ENCODE peak calls at places on chromosomes 12 and 14, in six cellular contexts. One of them, this sample, is unnamed.

GRCh38 chr12:80648866-80649265 is 58.6 kb upstream of the MYF6 start:
- DNase-seq in Peyer's patch: no peak
- DNase-seq in WERI-Rb-1: no peak
- DNase-seq in BE2C: no peak
- DNase-seq in uterus: no peak
- DNase-seq in tibial nerve: no peak
- DNase-seq in this sample: no peak

GRCh38 chr12:64883264-64884163 is 59.1 kb downstream of the TBC1D30 start:
- DNase-seq in BE2C: no peak
- DNase-seq in tibial nerve: no peak
- DNase-seq in Peyer's patch: no peak
- DNase-seq in uterus: no peak
- DNase-seq in WERI-Rb-1: no peak
- DNase-seq in this sample: peak; percentile 59

GRCh38 chr14:38065101-38065762 is 142.5 kb upstream of the SSTR1 start:
- DNase-seq in BE2C: no peak
- DNase-seq in WERI-Rb-1: no peak
- DNase-seq in Peyer's patch: peak; percentile 52
- DNase-seq in uterus: no peak
- DNase-seq in tibial nerve: no peak
- DNase-seq in this sample: no peak

GRCh38 chr12:93142881-93143280 is 213.8 kb upstream of the EEA1 start:
- DNase-seq in Peyer's patch: no peak
- DNase-seq in tibial nerve: no peak
- DNase-seq in BE2C: no peak
- DNase-seq in uterus: no peak
- DNase-seq in WERI-Rb-1: no peak
- DNase-seq in this sample: no peak

GRCh38 chr14:61280526-61281185 is 482 bp downstream of the TMEM30B start:
- DNase-seq in BE2C: peak; percentile 15
- DNase-seq in tibial nerve: peak; percentile 47
- DNase-seq in uterus: peak; percentile 22
- DNase-seq in Peyer's patch: peak; percentile 83
- DNase-seq in WERI-Rb-1: no peak
- DNase-seq in this sample: peak; percentile 84

GRCh38 chr12:14954269-14954668 is 7.1 kb downstream of the ARHGDIB start:
- DNase-seq in Peyer's patch: no peak
- DNase-seq in BE2C: no peak
- DNase-seq in uterus: no peak
- DNase-seq in WERI-Rb-1: no peak
- DNase-seq in tibial nerve: no peak
- DNase-seq in this sample: no peak

GRCh38 chr12:117158911-117159310 is 31.4 kb downstream of the FBXO21 start:
- DNase-seq in uterus: no peak
- DNase-seq in Peyer's patch: no peak
- DNase-seq in WERI-Rb-1: no peak
- DNase-seq in BE2C: no peak
- DNase-seq in tibial nerve: no peak
- DNase-seq in this sample: no peak

GRCh38 chr14:67820428-67820881 is 876 bp downstream of the RAD51B start:
- DNase-seq in Peyer's patch: peak; percentile 69
- DNase-seq in WERI-Rb-1: no peak
- DNase-seq in BE2C: no peak
- DNase-seq in tibial nerve: no peak
- DNase-seq in uterus: no peak
- DNase-seq in this sample: no peak

GRCh38 chr12:130952545-130952954 is 1.2 kb upstream of the ADGRD1 start:
- DNase-seq in tibial nerve: no peak
- DNase-seq in BE2C: peak; percentile 67
- DNase-seq in WERI-Rb-1: no peak
- DNase-seq in uterus: peak; percentile 47
- DNase-seq in Peyer's patch: no peak
- DNase-seq in this sample: no peak

GRCh38 chr12:118377891-118378470 is 1.6 kb downstream of the SUDS3 start:
- DNase-seq in BE2C: peak; percentile 55
- DNase-seq in Peyer's patch: peak; percentile 81
- DNase-seq in WERI-Rb-1: peak; percentile 60
- DNase-seq in tibial nerve: peak; percentile 71
- DNase-seq in uterus: peak; percentile 65
- DNase-seq in this sample: peak; percentile 73

GRCh38 chr14:80304125-80304766 is 92.9 kb upstream of the DIO2 start:
- DNase-seq in Peyer's patch: no peak
- DNase-seq in BE2C: no peak
- DNase-seq in uterus: no peak
- DNase-seq in tibial nerve: peak; percentile 43
- DNase-seq in WERI-Rb-1: no peak
- DNase-seq in this sample: no peak

GRCh38 chr14:24123465-24124417 is 6.7 kb upstream of the FITM1 start:
- DNase-seq in uterus: no peak
- DNase-seq in BE2C: no peak
- DNase-seq in Peyer's patch: no peak
- DNase-seq in WERI-Rb-1: no peak
- DNase-seq in tibial nerve: no peak
- DNase-seq in this sample: no peak

GRCh38 chr12:49019435-49020317 is 1.1 kb upstream of the PRKAG1 start:
- DNase-seq in Peyer's patch: no peak
- DNase-seq in WERI-Rb-1: peak; percentile 61
- DNase-seq in BE2C: peak; percentile 64
- DNase-seq in uterus: no peak
- DNase-seq in tibial nerve: peak; percentile 40
- DNase-seq in this sample: peak; percentile 91

GRCh38 chr12:14931359-14931758 is 7.0 kb downstream of the ERP27 start:
- DNase-seq in Peyer's patch: no peak
- DNase-seq in uterus: no peak
- DNase-seq in tibial nerve: no peak
- DNase-seq in BE2C: no peak
- DNase-seq in WERI-Rb-1: no peak
- DNase-seq in this sample: no peak

GRCh38 chr12:93664573-93665138 is 12.5 kb upstream of the CRADD start:
- DNase-seq in BE2C: no peak
- DNase-seq in WERI-Rb-1: no peak
- DNase-seq in Peyer's patch: no peak
- DNase-seq in tibial nerve: no peak
- DNase-seq in uterus: no peak
- DNase-seq in this sample: no peak

GRCh38 chr14:58673722-58674121 is 36.0 kb downstream of the DACT1 start:
- DNase-seq in WERI-Rb-1: no peak
- DNase-seq in tibial nerve: no peak
- DNase-seq in uterus: no peak
- DNase-seq in Peyer's patch: no peak
- DNase-seq in BE2C: no peak
- DNase-seq in this sample: no peak

GRCh38 chr14:104148433-104149277 is 10.3 kb downstream of the KIF26A start:
- DNase-seq in BE2C: peak; percentile 37
- DNase-seq in uterus: no peak
- DNase-seq in WERI-Rb-1: no peak
- DNase-seq in tibial nerve: no peak
- DNase-seq in Peyer's patch: no peak
- DNase-seq in this sample: peak; percentile 84

GRCh38 chr14:42140001-42140400 is 533.3 kb downstream of the LRFN5 start:
- DNase-seq in uterus: no peak
- DNase-seq in WERI-Rb-1: no peak
- DNase-seq in Peyer's patch: no peak
- DNase-seq in tibial nerve: no peak
- DNase-seq in BE2C: no peak
- DNase-seq in this sample: no peak

GRCh38 chr12:15709524-15709923 is 79.7 kb downstream of the EPS8 start:
- DNase-seq in Peyer's patch: no peak
- DNase-seq in uterus: no peak
- DNase-seq in tibial nerve: no peak
- DNase-seq in WERI-Rb-1: no peak
- DNase-seq in BE2C: no peak
- DNase-seq in this sample: peak; percentile 5

GRCh38 chr14:91892918-91893527 is 25.7 kb upstream of the TC2N start:
- DNase-seq in tibial nerve: no peak
- DNase-seq in Peyer's patch: no peak
- DNase-seq in WERI-Rb-1: peak; percentile 48
- DNase-seq in BE2C: peak; percentile 43
- DNase-seq in uterus: no peak
- DNase-seq in this sample: peak; percentile 86

GRCh38 chr14:79629372-79629771 is 581.9 kb downstream of the DIO2 start:
- DNase-seq in uterus: no peak
- DNase-seq in BE2C: no peak
- DNase-seq in tibial nerve: no peak
- DNase-seq in WERI-Rb-1: no peak
- DNase-seq in Peyer's patch: no peak
- DNase-seq in this sample: no peak

GRCh38 chr12:89706551-89707348 is 1.9 kb downstream of the ATP2B1 start:
- DNase-seq in uterus: peak; percentile 15
- DNase-seq in WERI-Rb-1: peak; percentile 39
- DNase-seq in BE2C: peak; percentile 26
- DNase-seq in tibial nerve: peak; percentile 19
- DNase-seq in Peyer's patch: peak; percentile 58
- DNase-seq in this sample: peak; percentile 18

GRCh38 chr12:122834921-122835692 is at the start of gene HIP1R:
- DNase-seq in Peyer's patch: peak; percentile 83
- DNase-seq in uterus: no peak
- DNase-seq in WERI-Rb-1: peak; percentile 42
- DNase-seq in BE2C: no peak
- DNase-seq in tibial nerve: no peak
- DNase-seq in this sample: peak; percentile 95

GRCh38 chr12:30631710-30632109 is 64.0 kb downstream of the IPO8 start:
- DNase-seq in WERI-Rb-1: no peak
- DNase-seq in uterus: no peak
- DNase-seq in BE2C: no peak
- DNase-seq in Peyer's patch: no peak
- DNase-seq in tibial nerve: no peak
- DNase-seq in this sample: no peak
- H3K36me3 ChIP-seq in WERI-Rb-1: peaks cover 27% of the 10 kb centered on the region
- H3K36me3 ChIP-seq in uterus: no peaks in the 10 kb centered on the region
- H3K36me3 ChIP-seq in BE2C: peaks cover 28% of the 10 kb centered on the region
- H3K36me3 ChIP-seq in Peyer's patch: peaks cover 76% of the 10 kb centered on the region
- H3K36me3 ChIP-seq in tibial nerve: no peaks in the 10 kb centered on the region
- H3K36me3 ChIP-seq in this sample: peaks cover 1% of the 10 kb centered on the region

GRCh38 chr14:53953002-53953827 is 3.4 kb downstream of the BMP4 start:
- DNase-seq in Peyer's patch: peak; percentile 83
- DNase-seq in tibial nerve: peak; percentile 80
- DNase-seq in uterus: peak; percentile 91
- DNase-seq in BE2C: peak; percentile 86
- DNase-seq in WERI-Rb-1: no peak
- DNase-seq in this sample: peak; percentile 95

GRCh38 chr14:53951661-53952265 is 4.9 kb downstream of the BMP4 start:
- DNase-seq in tibial nerve: no peak
- DNase-seq in uterus: no peak
- DNase-seq in BE2C: no peak
- DNase-seq in Peyer's patch: no peak
- DNase-seq in WERI-Rb-1: no peak
- DNase-seq in this sample: peak; percentile 71

GRCh38 chr14:53953828-53954550 is 2.6 kb downstream of the BMP4 start:
- DNase-seq in tibial nerve: peak; percentile 38
- DNase-seq in WERI-Rb-1: no peak
- DNase-seq in BE2C: peak; percentile 15
- DNase-seq in uterus: peak; percentile 48
- DNase-seq in Peyer's patch: peak; percentile 56
- DNase-seq in this sample: peak; percentile 73

GRCh38 chr14:53954551-53955233 is 1.9 kb downstream of the BMP4 start:
- DNase-seq in Peyer's patch: peak; percentile 50
- DNase-seq in uterus: peak; percentile 28
- DNase-seq in WERI-Rb-1: no peak
- DNase-seq in BE2C: no peak
- DNase-seq in tibial nerve: peak; percentile 30
- DNase-seq in this sample: peak; percentile 70

DNA sequence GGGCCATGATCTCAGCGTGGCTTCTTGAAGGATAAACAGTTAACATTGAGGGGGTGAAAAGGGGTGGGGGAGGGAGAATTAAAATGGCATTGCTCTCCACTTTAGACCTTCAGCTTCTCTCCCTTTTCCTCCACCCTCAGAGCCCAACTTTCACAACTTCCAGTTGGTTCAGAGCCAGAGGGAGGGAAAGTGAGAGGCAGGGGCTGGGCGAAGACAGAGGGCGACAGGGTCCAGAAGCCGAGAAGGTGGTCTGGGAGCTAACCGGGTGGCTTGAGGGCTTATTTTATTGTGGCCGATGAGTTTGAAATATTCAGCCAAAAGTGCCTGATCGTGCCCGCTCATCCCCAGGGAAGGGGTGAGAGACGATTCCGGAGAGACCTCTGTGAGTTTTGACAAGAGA is 4.1 kb downstream of the BMP4 start:
- DNase-seq in WERI-Rb-1: no peak
- DNase-seq in BE2C: no peak
- DNase-seq in Peyer's patch: no peak
- DNase-seq in uterus: no peak
- DNase-seq in tibial nerve: peak; percentile 48
- DNase-seq in this sample: peak; percentile 58
- H3K4me3 ChIP-seq in WERI-Rb-1: no peak overlapping the region
- H3K4me3 ChIP-seq in BE2C: peak overlapping the region; percentile 67
- H3K4me3 ChIP-seq in Peyer's patch: peak overlapping the region; percentile 39
- H3K4me3 ChIP-seq in uterus: peak overlapping the region; percentile 42
- H3K4me3 ChIP-seq in tibial nerve: peak overlapping the region; percentile 54
- H3K4me3 ChIP-seq in this sample: peak overlapping the region; percentile 62

DNA sequence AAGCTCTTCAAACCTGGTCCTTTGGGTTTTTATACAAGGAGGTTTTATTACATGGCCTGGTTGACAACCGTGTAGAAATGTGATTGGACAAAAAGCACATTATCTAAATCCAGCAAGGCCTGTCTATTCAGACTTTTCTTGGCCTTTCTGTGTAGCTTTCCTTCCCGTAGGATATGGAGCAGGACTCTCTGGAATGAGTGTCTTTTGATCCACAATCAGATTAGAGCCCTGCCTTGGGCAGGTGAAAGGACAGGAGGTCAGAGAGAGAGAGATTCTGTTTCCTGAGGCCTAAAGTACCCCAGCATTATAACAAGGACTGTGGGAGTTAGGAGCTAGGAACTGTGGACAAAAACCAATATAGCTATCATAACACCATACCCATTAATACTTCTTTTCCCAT is 375.5 kb upstream of the RGS6 start:
- DNase-seq in uterus: no peak
- DNase-seq in WERI-Rb-1: no peak
- DNase-seq in tibial nerve: no peak
- DNase-seq in Peyer's patch: no peak
- DNase-seq in BE2C: no peak
- DNase-seq in this sample: no peak
- H3K36me3 ChIP-seq in uterus: no peaks in the 10 kb centered on the region
- H3K36me3 ChIP-seq in WERI-Rb-1: no peaks in the 10 kb centered on the region
- H3K36me3 ChIP-seq in tibial nerve: no peaks in the 10 kb centered on the region
- H3K36me3 ChIP-seq in Peyer's patch: no peaks in the 10 kb centered on the region
- H3K36me3 ChIP-seq in BE2C: no peaks in the 10 kb centered on the region
- H3K36me3 ChIP-seq in this sample: no peaks in the 10 kb centered on the region

GRCh38 chr12:94874986-94875312 is 128.5 kb downstream of the NDUFA12 start:
- DNase-seq in WERI-Rb-1: no peak
- DNase-seq in BE2C: no peak
- DNase-seq in tibial nerve: no peak
- DNase-seq in uterus: no peak
- DNase-seq in Peyer's patch: no peak
- DNase-seq in this sample: no peak

GRCh38 chr12:94873368-94874085 is 130.0 kb downstream of the NDUFA12 start:
- DNase-seq in BE2C: peak; percentile 10
- DNase-seq in Peyer's patch: no peak
- DNase-seq in tibial nerve: no peak
- DNase-seq in WERI-Rb-1: peak; percentile 33
- DNase-seq in uterus: peak; percentile 32
- DNase-seq in this sample: peak; percentile 92

GRCh38 chr12:94872671-94873367 is 130.7 kb downstream of the NDUFA12 start:
- DNase-seq in tibial nerve: no peak
- DNase-seq in uterus: peak; percentile 17
- DNase-seq in BE2C: no peak
- DNase-seq in Peyer's patch: no peak
- DNase-seq in WERI-Rb-1: peak; percentile 24
- DNase-seq in this sample: peak; percentile 80

GRCh38 chr12:94875525-94875924 is 128.0 kb downstream of the NDUFA12 start:
- DNase-seq in Peyer's patch: no peak
- DNase-seq in uterus: no peak
- DNase-seq in tibial nerve: no peak
- DNase-seq in BE2C: peak; percentile 14
- DNase-seq in WERI-Rb-1: peak; percentile 38
- DNase-seq in this sample: peak; percentile 49

GRCh38 chr12:94874086-94874985 is 129.2 kb downstream of the NDUFA12 start:
- DNase-seq in uterus: no peak
- DNase-seq in Peyer's patch: no peak
- DNase-seq in BE2C: no peak
- DNase-seq in WERI-Rb-1: no peak
- DNase-seq in tibial nerve: no peak
- DNase-seq in this sample: peak; percentile 21
- H3K4me3 ChIP-seq in uterus: peak overlapping the region; percentile 38
- H3K4me3 ChIP-seq in Peyer's patch: peak overlapping the region; percentile 56
- H3K4me3 ChIP-seq in BE2C: no peak overlapping the region
- H3K4me3 ChIP-seq in WERI-Rb-1: peak overlapping the region; percentile 38
- H3K4me3 ChIP-seq in tibial nerve: peak overlapping the region; percentile 59
- H3K4me3 ChIP-seq in this sample: peak overlapping the region; percentile 54

This sample was measured in H7.